ENCODE peak calls at places on chromosomes 7 and 10, in six cellular contexts. M is K562, L is endothelial cell of umbilical vein, F is A549, Y is GM12878, D is HepG2. X is an unnamed sample.

GRCh38 chr7:151876112-151876898 is 610 bp downstream of the PRKAG2 start:
- DNase-seq in M (no peak), L (peak; percentile 37), Y (no peak), F (peak; percentile 38), D (no peak), X (peak; percentile 68)

GRCh38 chr7:55309040-55309991 is 55.8 kb upstream of the LANCL2 start:
- DNase-seq in F (no peak), Y (peak; percentile 99), L (no peak), M (no peak), D (no peak), X (peak; percentile 99)

GRCh38 chr7:91668217-91668616 is 212.3 kb downstream of the MTERF1 start:
- DNase-seq in Y (no peak), D (no peak), M (no peak), F (no peak), L (no peak), X (no peak)

GRCh38 chr7:25976630-25977029 is 175.4 kb upstream of the NFE2L3 start:
- DNase-seq in L (no peak), M (no peak), D (no peak), Y (no peak), F (no peak), X (no peak)

GRCh38 chr7:151053091-151053490 is 4.6 kb downstream of the CDK5 start:
- DNase-seq in F (no peak), M (peak; percentile 61), D (no peak), L (no peak), Y (no peak), X (peak; percentile 80)

GRCh38 chr7:114533151-114533550 is 118.5 kb downstream of the FOXP2 start:
- DNase-seq in F (peak; percentile 6), Y (no peak), L (no peak), D (no peak), M (no peak), X (no peak)

GRCh38 chr7:149720372-149721083 is 52.9 kb downstream of the ZNF467 start:
- DNase-seq in M (no peak), Y (no peak), F (no peak), L (no peak), D (peak; percentile 78), X (no peak)

GRCh38 chr7:142485617-142486226 is 227.9 kb upstream of the PRSS58 start:
- DNase-seq in M (peak; percentile 57), F (peak; percentile 9), D (no peak), Y (no peak), L (no peak), X (peak; percentile 55)

GRCh38 chr10:97127960-97128850 is 57.6 kb downstream of the SLIT1 start:
- DNase-seq in F (no peak), D (no peak), L (no peak), Y (no peak), M (no peak), X (peak; percentile 71)

GRCh38 chr7:98323597-98324322 is 42.3 kb downstream of the BRI3 start:
- DNase-seq in M (no peak), L (no peak), D (no peak), F (no peak), Y (no peak), X (no peak)

GRCh38 chr7:103648135-103648534 is 202.1 kb upstream of the SLC26A5 start:
- DNase-seq in M (no peak), L (no peak), Y (no peak), F (no peak), D (no peak), X (no peak)

GRCh38 chr7:80443336-80443735 is 68.5 kb downstream of the GNAT3 start:
- DNase-seq in D (no peak), Y (no peak), F (no peak), M (no peak), L (no peak), X (peak; percentile 28)

GRCh38 chr7:73621168-73622063 is 2.9 kb downstream of the MLXIPL start:
- DNase-seq in M (no peak), D (no peak), Y (no peak), F (no peak), L (no peak), X (no peak)

GRCh38 chr7:73623798-73624668 is at the start of gene MLXIPL:
- DNase-seq in D (peak; percentile 83), M (peak; percentile 96), F (peak; percentile 78), Y (no peak), L (peak; percentile 51), X (no peak)

GRCh38 chr7:73624669-73625001 is 313 bp upstream of the MLXIPL start:
- DNase-seq in Y (no peak), L (no peak), F (no peak), D (no peak), M (no peak), X (no peak)

GRCh38 chr7:73622527-73622908 is 1.8 kb downstream of the MLXIPL start:
- DNase-seq in L (no peak), M (no peak), F (no peak), D (no peak), Y (no peak), X (no peak)

DNA sequence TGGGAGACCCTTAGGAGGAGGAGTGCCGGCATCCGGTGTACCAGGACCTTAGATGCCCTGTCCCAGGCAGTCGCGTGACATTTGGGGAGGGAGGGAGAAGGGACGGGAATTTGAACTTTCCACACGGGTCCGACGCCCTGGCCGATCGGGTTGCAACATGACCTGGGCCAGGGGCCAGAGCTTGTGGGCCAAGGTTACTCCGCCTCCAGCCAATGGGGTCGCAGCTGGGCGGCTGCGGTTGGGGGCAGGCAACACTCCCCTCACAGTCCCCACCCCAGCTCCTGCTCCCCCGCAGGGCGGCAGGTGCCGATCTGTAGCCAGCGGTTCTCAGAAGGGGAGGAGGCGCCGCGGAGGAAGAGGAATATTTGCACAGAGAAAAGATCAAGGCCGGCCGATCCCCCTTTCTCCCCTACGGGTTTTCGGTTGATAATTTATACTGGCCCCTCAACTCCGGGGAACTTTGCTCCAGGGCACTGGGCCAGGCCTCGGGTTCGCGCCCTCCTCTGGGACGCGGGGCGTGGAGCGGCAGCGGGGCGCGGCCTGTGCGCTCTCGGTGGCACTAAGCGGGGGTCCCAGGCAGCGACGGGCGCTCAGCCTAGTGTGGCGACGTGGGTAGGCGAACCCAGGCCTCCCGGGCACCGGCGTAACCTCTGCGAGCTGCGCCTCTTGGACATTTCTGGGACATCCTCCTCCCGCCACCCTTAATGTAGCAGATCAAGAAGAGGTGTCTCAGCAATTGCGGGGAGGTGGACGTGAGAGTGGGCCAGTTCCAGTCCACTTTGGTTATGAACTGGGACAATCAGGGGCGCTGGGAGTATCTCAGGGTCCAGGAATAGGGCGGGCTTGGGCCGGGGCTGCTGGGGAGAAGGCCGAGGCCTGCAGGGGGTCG is 1.2 kb downstream of the MLXIPL start:
- DNase-seq in F (no peak), M (peak; percentile 81), L (no peak), Y (no peak), D (peak; percentile 95), X (peak; percentile 91)
- TF ChIP-seq MYC in F (no peak), M (no peak), L (no peak), Y (no peak), D (peak; percentile 78), X (no peak)

GRCh38 chr7:38307640-38308039 is 34.2 kb upstream of the TARP start:
- DNase-seq in D (no peak), L (no peak), F (no peak), Y (no peak), M (no peak), X (peak; percentile 55)

GRCh38 chr7:38309555-38309954 is 36.1 kb upstream of the TARP start:
- DNase-seq in D (no peak), L (no peak), M (no peak), Y (no peak), F (no peak), X (peak; percentile 59)

GRCh38 chr7:38303866-38304265 is 30.4 kb upstream of the TARP start:
- DNase-seq in F (no peak), L (no peak), D (no peak), Y (no peak), M (no peak), X (no peak)

GRCh38 chr7:38306914-38307313 is 33.5 kb upstream of the TARP start:
- DNase-seq in M (no peak), L (no peak), Y (no peak), F (no peak), D (no peak), X (peak; percentile 98)

DNA sequence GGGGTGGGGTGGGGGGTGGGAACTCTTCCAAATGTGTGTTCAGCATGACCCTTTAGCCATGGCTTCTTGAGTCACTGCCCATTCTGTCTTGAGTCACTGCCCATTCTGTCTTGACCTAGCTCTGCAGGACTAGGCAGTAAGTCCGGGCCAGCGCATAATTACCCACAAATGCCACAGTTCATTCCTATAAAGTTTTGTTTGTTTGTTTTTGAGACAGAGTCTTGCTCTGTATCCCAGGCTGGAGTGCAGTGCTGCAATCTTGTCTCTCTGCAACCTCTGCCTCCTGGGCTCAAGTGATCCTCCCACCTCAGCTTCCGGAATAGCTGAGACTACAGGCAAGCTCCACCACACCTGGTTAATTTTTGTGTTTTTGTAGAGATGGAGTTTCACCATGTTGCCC is 32.7 kb upstream of the TARP start:
- DNase-seq in D (no peak), L (no peak), M (no peak), Y (no peak), F (no peak), X (no peak)
- TF ChIP-seq MYC in D (no peak), L (no peak), M (no peak), Y (no peak), F (no peak), X (no peak)

DNA sequence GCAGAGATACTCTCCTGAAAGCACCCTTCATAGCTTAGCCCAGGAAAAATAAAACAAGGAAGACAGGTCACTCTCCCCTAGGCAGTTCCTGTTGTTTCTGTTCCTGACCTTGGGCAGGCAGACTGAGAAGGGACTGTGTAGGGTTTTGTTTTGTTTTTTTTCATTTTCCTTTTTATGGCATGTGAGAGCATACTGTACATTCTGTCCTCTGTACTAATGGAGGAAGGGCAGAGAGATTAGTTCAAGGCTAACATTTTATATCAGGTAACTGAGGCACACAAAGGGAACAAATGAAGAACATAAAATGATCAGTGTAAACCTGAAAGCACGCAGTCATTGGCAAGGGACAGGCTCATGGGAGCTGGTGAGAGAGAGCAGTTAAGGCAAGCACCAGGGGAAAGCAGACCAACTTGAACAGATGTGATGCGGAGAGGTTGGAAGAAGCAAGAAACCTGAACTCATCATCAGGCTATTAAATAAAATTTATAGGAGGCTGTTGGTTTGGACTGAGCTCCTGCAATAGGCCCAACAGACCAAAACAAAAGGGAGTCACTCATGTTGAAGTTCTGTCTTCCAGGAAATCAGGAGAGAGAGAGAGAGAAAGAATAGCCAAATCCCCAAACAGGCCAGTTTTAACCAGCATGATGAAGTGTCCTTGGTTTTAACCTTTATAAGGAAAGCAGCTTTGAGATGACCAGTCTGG is 34.2 kb upstream of the PDCD4 start:
- DNase-seq in Y (no peak), L (peak; percentile 31), D (peak; percentile 68), F (no peak), M (no peak), X (no peak)
- TF ChIP-seq MYC in Y (no peak), L (no peak), D (no peak), F (no peak), M (no peak), X (no peak)

GRCh38 chr10:25297466-25297865 is 122.7 kb downstream of the GPR158 start:
- DNase-seq in M (no peak), Y (no peak), L (no peak), F (no peak), D (no peak), X (no peak)
- TF ChIP-seq MYC in M (no peak), Y (no peak), L (no peak), F (no peak), D (no peak), X (no peak)

GRCh38 chr10:77405771-77406241 is 231.8 kb downstream of the KCNMA1 start:
- DNase-seq in F (peak; percentile 78), L (peak; percentile 51), M (peak; percentile 72), Y (no peak), D (peak; percentile 17), X (peak; percentile 80)
- TF ChIP-seq MYC in F (peak; percentile 63), L (peak; percentile 80), M (peak; percentile 77), Y (no peak), D (no peak), X (no peak)

GRCh38 chr10:107496594-107496993 is 332.1 kb upstream of the SORCS1 start:
- DNase-seq in D (no peak), L (no peak), M (no peak), F (no peak), Y (no peak), X (no peak)
- TF ChIP-seq MYC in D (no peak), L (no peak), M (no peak), F (no peak), Y (no peak), X (no peak)

X was measured in NB4.